ENCODE peak calls at places on chromosomes 13 and 19, in eight cellular contexts. K, Y, C, B, Z, V, M and E are unnamed samples.

GRCh38 chr19:5803441-5803751 is 1.5 kb upstream of the NRTN start:
- DNase-seq in C (no peak), Y (no peak), M (no peak), Z (no peak), V (no peak), K (no peak), B (no peak), E (no peak)

GRCh38 chr13:64684685-64685431 is 2545.3 kb downstream of the PCDH9 start:
- DNase-seq in Z (no peak), Y (no peak), K (peak; percentile 12), C (no peak), M (no peak), B (no peak), V (no peak), E (no peak)

GRCh38 chr19:35240322-35240721 is 8.5 kb upstream of the LSR start:
- DNase-seq in Y (no peak), K (no peak), Z (no peak), B (no peak), C (no peak), M (no peak), V (no peak), E (no peak)

GRCh38 chr13:22936228-22936627 is 244.6 kb upstream of the SGCG start:
- DNase-seq in Y (no peak), B (no peak), K (no peak), C (no peak), Z (no peak), M (no peak), V (no peak), E (no peak)

GRCh38 chr13:73913043-73913740 is 221.0 kb downstream of the KLF12 start:
- DNase-seq in M (no peak), C (peak; percentile 67), Y (no peak), K (peak; percentile 63), V (no peak), B (peak; percentile 28), Z (no peak), E (no peak)

GRCh38 chr13:30907167-30907761 is 1.2 kb downstream of the MEDAG start:
- DNase-seq in Z (no peak), Y (no peak), M (no peak), K (peak; percentile 96), C (no peak), B (peak; percentile 41), V (no peak), E (no peak)

GRCh38 chr19:29054886-29055675 is 157.9 kb downstream of the UQCRFS1 start:
- DNase-seq in C (peak; percentile 64), M (no peak), Z (no peak), Y (no peak), B (no peak), V (no peak), K (peak; percentile 1), E (no peak)

GRCh38 chr19:32231691-32232090 is 113.7 kb upstream of the ZNF507 start:
- DNase-seq in V (no peak), B (no peak), M (no peak), Y (no peak), K (no peak), Z (no peak), C (no peak), E (no peak)

GRCh38 chr13:72221276-72221962 is 354.4 kb upstream of the DACH1 start:
- DNase-seq in K (peak; percentile 75), V (no peak), M (no peak), Y (peak; percentile 40), Z (no peak), B (peak; percentile 34), C (peak; percentile 68), E (no peak)

GRCh38 chr13:33547035-33547434 is 261.5 kb upstream of the STARD13 start:
- DNase-seq in C (no peak), M (no peak), V (no peak), Z (no peak), Y (no peak), B (no peak), K (no peak), E (no peak)

GRCh38 chr13:75400775-75401174 is 81.2 kb downstream of the TBC1D4 start:
- DNase-seq in Z (no peak), M (no peak), B (peak; percentile 24), Y (no peak), C (peak; percentile 64), K (no peak), V (no peak), E (no peak)

GRCh38 chr13:48437381-48437780 is 24.5 kb upstream of the LPAR6 start:
- DNase-seq in Y (peak; percentile 16), Z (peak; percentile 91), M (no peak), C (peak; percentile 73), V (no peak), K (no peak), B (peak; percentile 25), E (no peak)

GRCh38 chr19:7869910-7870511 is 4.2 kb downstream of the PRR36 start:
- DNase-seq in Z (no peak), V (peak; percentile 26), Y (peak; percentile 93), K (no peak), B (peak; percentile 74), C (peak; percentile 38), M (peak; percentile 56), E (peak; percentile 33)

GRCh38 chr19:58519087-58519354 is 589 bp downstream of the ZBTB45 start:
- DNase-seq in V (peak; percentile 51), B (peak; percentile 94), M (peak; percentile 31), Y (peak; percentile 91), Z (peak; percentile 82), C (peak; percentile 72), K (peak; percentile 75), E (no peak)

GRCh38 chr13:90890435-90890834 is 457.1 kb upstream of the MIR17HG start:
- DNase-seq in Y (no peak), B (no peak), M (no peak), V (no peak), C (peak; percentile 53), Z (no peak), K (no peak), E (no peak)

GRCh38 chr13:83829800-83830199 is 52.5 kb downstream of the SLITRK1 start:
- DNase-seq in B (no peak), M (no peak), K (no peak), Z (no peak), C (no peak), Y (no peak), V (no peak), E (no peak)

GRCh38 chr13:76820759-76821158 is 65.4 kb downstream of the KCTD12 start:
- DNase-seq in M (no peak), C (no peak), V (no peak), B (no peak), Y (no peak), Z (peak; percentile 66), K (peak; percentile 5), E (no peak)

GRCh38 chr19:56112313-56112709 is 8.8 kb downstream of the ZNF787 start:
- DNase-seq in Y (no peak), B (no peak), V (peak; percentile 30), Z (no peak), M (no peak), K (no peak), C (no peak), E (no peak)

GRCh38 chr13:20525144-20525600 is 485 bp downstream of the CRYL1 start:
- DNase-seq in V (peak; percentile 10), B (peak; percentile 59), C (peak; percentile 39), K (no peak), M (no peak), Z (peak; percentile 55), Y (peak; percentile 21), E (no peak)